ENCODE peak calls at places on chromosomes 12 and 14, in six cellular contexts. O is HCT116, K is GM23248, Q is Karpas-422, D is neural progenitor cell, Y is hepatocyte. E is an unnamed sample. For H3K4me1, the result is how much of the 10 kb centered on the place peaks cover.

GRCh38 chr12:112939761-112940357 is 1.6 kb downstream of the OAS3 start:
- DNase-seq in Q (peak), O (no peak), Y (no peak), K (no peak), D (no peak), E (no peak)

GRCh38 chr12:113796086-113796827 is 169.9 kb downstream of the RBM19 start:
- DNase-seq in K (no peak), Q (no peak), O (no peak), D (no peak), Y (no peak), E (no peak)

GRCh38 chr14:24053548-24054323 is 1.9 kb downstream of the CARMIL3 start:
- DNase-seq in K (no peak), D (no peak), Q (no peak), Y (no peak), O (no peak), E (no peak)

GRCh38 chr14:51929920-51930682 is 59.2 kb upstream of the RTRAF start:
- DNase-seq in Y (no peak), K (no peak), O (no peak), Q (no peak), D (no peak), E (no peak)

GRCh38 chr14:85217412-85217811 is 312.5 kb upstream of the FLRT2 start:
- DNase-seq in D (peak), Q (no peak), K (no peak), O (no peak), Y (no peak), E (no peak)

GRCh38 chr12:77667101-77667500 is 163.6 kb upstream of the NAV3 start:
- DNase-seq in Y (no peak), K (no peak), O (no peak), D (no peak), Q (no peak), E (peak)

GRCh38 chr14:98708555-98708954 is 563.4 kb downstream of the BCL11B start:
- DNase-seq in O (no peak), Y (no peak), K (no peak), D (no peak), Q (no peak), E (no peak)

GRCh38 chr12:64456119-64456518 is 4.2 kb downstream of the TBK1 start:
- DNase-seq in Y (no peak), Q (no peak), D (no peak), O (no peak), K (no peak), E (no peak)

GRCh38 chr12:109461049-109461845 is 15.9 kb downstream of the KCTD10 start:
- DNase-seq in Y (peak), D (no peak), Q (peak), K (peak), O (no peak), E (peak)

GRCh38 chr12:121712462-121713256 is at the start of gene TMEM120B:
- DNase-seq in O (no peak), Y (peak), Q (peak), D (peak), K (peak), E (peak)

GRCh38 chr12:68534108-68534507 is 76.6 kb upstream of the RAP1B start:
- DNase-seq in Q (no peak), Y (no peak), D (no peak), K (no peak), O (no peak), E (no peak)

GRCh38 chr14:87049886-87050820 is 942.8 kb downstream of the GALC start:
- DNase-seq in Y (peak), O (no peak), Q (peak), K (peak), D (peak), E (peak)

GRCh38 chr12:11672361-11672760 is 22.9 kb downstream of the ETV6 start:
- DNase-seq in Y (no peak), K (no peak), D (no peak), O (no peak), Q (no peak), E (no peak)

GRCh38 chr12:117587646-117588287 is 226.3 kb upstream of the NOS1 start:
- DNase-seq in Y (peak), D (peak), Q (peak), O (peak), K (peak), E (peak)

GRCh38 chr12:29610473-29611174 is 113.1 kb upstream of the OVCH1 start:
- DNase-seq in Q (no peak), O (no peak), Y (no peak), K (peak), D (no peak), E (no peak)

GRCh38 chr14:100239200-100239839 is 376 bp downstream of the YY1 start:
- DNase-seq in O (no peak), K (peak), D (no peak), Y (peak), Q (peak), E (no peak)

GRCh38 chr14:38098074-38098846 is 109.4 kb upstream of the SSTR1 start:
- DNase-seq in O (no peak), Y (no peak), Q (no peak), D (no peak), K (peak), E (no peak)

GRCh38 chr12:1616233-1617066 is 12.6 kb upstream of the WNT5B start:
- DNase-seq in K (no peak), D (no peak), Y (no peak), Q (no peak), O (no peak), E (no peak)
- H2AFZ ChIP-seq in K (no peak), D (no peak), Y (no peak), Q (no peak), O (no peak), E (no peak)

GRCh38 chr12:16482726-16483125 is 123.2 kb downstream of the LMO3 start:
- DNase-seq in D (no peak), K (peak), O (no peak), Q (no peak), Y (no peak), E (no peak)
- H3K4me1 ChIP-seq in D (under half), K (under half), O (under half), Q (under half), Y (under half), E (under half)

GRCh38 chr12:46153267-46153872 is 115.5 kb downstream of the SLC38A1 start:
- DNase-seq in D (peak), O (peak), Q (peak), Y (peak), K (peak), E (peak)
- H3K4me3 ChIP-seq in D (no peak), O (no peak), Q (no peak), Y (no peak), K (peak), E (no peak)

GRCh38 chr14:50067723-50068495 is 48.5 kb downstream of the VCPKMT start:
- DNase-seq in K (peak), D (no peak), O (peak), Y (no peak), Q (no peak), E (peak)
- H2AFZ ChIP-seq in K (no peak), D (no peak), O (no peak), Y (no peak), Q (no peak), E (no peak)

GRCh38 chr12:6093764-6094163 is 30.7 kb downstream of the VWF start:
- DNase-seq in K (peak), D (no peak), Y (no peak), O (no peak), Q (no peak), E (peak)

GRCh38 chr12:6092784-6093722 is 31.4 kb downstream of the VWF start:
- DNase-seq in K (peak), O (peak), Y (peak), Q (no peak), D (no peak), E (peak)

GRCh38 chr12:6089041-6089823 is 35.2 kb downstream of the VWF start:
- DNase-seq in Y (peak), D (no peak), K (peak), O (peak), Q (no peak), E (peak)

GRCh38 chr12:6091786-6092566 is 32.5 kb downstream of the VWF start:
- DNase-seq in K (no peak), Y (no peak), O (no peak), D (no peak), Q (no peak), E (no peak)

GRCh38 chr12:6090786-6091185 is 33.7 kb downstream of the VWF start:
- DNase-seq in K (peak), O (no peak), Y (no peak), D (no peak), Q (no peak), E (no peak)
- H3K4me1 ChIP-seq in K (under half), O (under half), Y (under half), D (under half), Q (under half), E (half or more)

GRCh38 chr14:34715108-34715863 is 893 bp upstream of the CFL2 start:
- DNase-seq in Q (no peak), O (no peak), Y (no peak), D (no peak), K (peak), E (no peak)
- H3K4me3 ChIP-seq in Q (peak), O (peak), Y (peak), D (peak), K (peak), E (peak)

GRCh38 chr14:21527320-21527679 is 1.2 kb upstream of the SALL2 start:
- DNase-seq in K (no peak), Y (no peak), Q (no peak), D (no peak), O (no peak), E (no peak)

GRCh38 chr14:21525571-21525970 is 575 bp downstream of the SALL2 start:
- DNase-seq in K (peak), O (no peak), Q (no peak), D (peak), Y (peak), E (no peak)

GRCh38 chr14:21525995-21526671 is at the start of gene SALL2:
- DNase-seq in K (peak), O (no peak), D (peak), Y (peak), Q (no peak), E (peak)

GRCh38 chr14:21528381-21529348 is 2.5 kb upstream of the SALL2 start:
- DNase-seq in Y (peak), K (no peak), D (no peak), Q (peak), O (no peak), E (no peak)

GRCh38 chr14:21526672-21527319 is 650 bp upstream of the SALL2 start:
- DNase-seq in O (no peak), D (peak), Y (peak), Q (peak), K (no peak), E (no peak)
- H2AFZ ChIP-seq in O (no peak), D (no peak), Y (peak), Q (no peak), K (peak), E (peak)

GRCh38 chr14:69997849-69998248 is 118.6 kb downstream of the SMOC1 start:
- DNase-seq in K (peak), Y (peak), D (no peak), O (no peak), Q (no peak), E (no peak)

GRCh38 chr14:70000601-70001000 is 121.4 kb downstream of the SMOC1 start:
- DNase-seq in Q (no peak), K (peak), O (no peak), Y (no peak), D (no peak), E (no peak)

GRCh38 chr14:69996197-69996596 is 117.0 kb downstream of the SMOC1 start:
- DNase-seq in K (peak), O (no peak), Y (peak), Q (no peak), D (no peak), E (peak)

GRCh38 chr14:70002589-70003240 is 123.5 kb downstream of the SMOC1 start:
- DNase-seq in Q (no peak), O (no peak), K (peak), Y (peak), D (no peak), E (no peak)

GRCh38 chr14:69999246-69999645 is 120.0 kb downstream of the SMOC1 start:
- DNase-seq in K (peak), O (no peak), Y (peak), Q (no peak), D (no peak), E (no peak)
- H3K4me1 ChIP-seq in K (under half), O (under half), Y (under half), Q (under half), D (under half), E (under half)

GRCh38 chr12:120687570-120688289 is 781 bp downstream of the MLEC start:
- DNase-seq in K (peak), O (no peak), Q (peak), D (peak), Y (peak), E (peak)

GRCh38 chr12:120689397-120690082 is 2.6 kb downstream of the MLEC start:
- DNase-seq in K (no peak), O (no peak), Y (no peak), D (no peak), Q (no peak), E (no peak)

GRCh38 chr12:120690083-120690450 is 3.1 kb downstream of the MLEC start:
- DNase-seq in Y (no peak), K (no peak), O (no peak), Q (no peak), D (no peak), E (no peak)

GRCh38 chr12:120686690-120687569 is at the start of gene MLEC:
- DNase-seq in Q (peak), Y (peak), D (peak), O (peak), K (peak), E (peak)

DNA sequence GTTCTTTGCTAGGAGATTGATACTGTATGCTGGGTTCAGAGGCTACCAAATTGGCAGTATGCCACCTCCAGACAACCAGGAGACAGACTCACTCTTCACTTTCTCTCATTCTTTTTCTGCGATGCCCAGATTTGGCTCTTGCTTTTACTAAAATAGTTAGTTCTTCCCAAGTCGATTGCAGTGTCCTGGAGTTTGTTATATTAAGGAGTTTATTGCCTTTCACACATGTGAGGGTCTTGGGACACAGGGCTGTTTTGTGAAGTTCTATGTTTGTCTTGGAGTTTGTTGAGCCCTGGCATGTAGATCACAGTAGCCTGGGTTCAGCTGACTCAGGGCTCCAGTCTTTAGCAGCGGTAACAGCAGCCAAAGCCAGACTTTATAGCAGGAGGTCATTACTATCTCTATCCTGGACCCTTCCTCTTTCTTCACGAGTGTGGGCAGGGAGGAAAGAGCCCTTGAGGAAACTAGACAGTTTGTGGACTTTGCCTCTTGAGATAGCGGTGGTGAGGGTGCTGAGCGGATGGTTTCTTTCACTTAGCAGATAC is 1.6 kb downstream of the MLEC start:
- DNase-seq in Y (peak), O (no peak), D (no peak), Q (no peak), K (peak), E (no peak)
- H3K4me3 ChIP-seq in Y (peak), O (peak), D (peak), Q (peak), K (peak), E (peak)

E was measured in PC-9.